ENCODE peak calls at places on chromosomes 12 and 14, in ten cellular contexts. M is colonic mucosa; T is CD8-positive, alpha-beta T cell; H is lower lobe of right lung; R is heart right ventricle; K is IMR-90; Z is pancreas; Q is kidney; F is MM.1S; I is Peyer's patch. C is an unnamed sample. For H3K4me1, the result is how much of the 10 kb centered on the place peaks cover.

GRCh38 chr12:22100952-22101748 is 55.1 kb downstream of the CMAS start:
- DNase-seq in M (peak), T (peak), H (no peak), R (peak), K (peak), Z (peak), Q (no peak), F (peak), I (no peak), C (peak)

GRCh38 chr12:28050606-28051005 is 78.1 kb upstream of the PTHLH start:
- DNase-seq in M (no peak), T (no peak), H (no peak), R (no peak), K (no peak), Z (no peak), Q (no peak), F (no peak), I (no peak), C (peak)

GRCh38 chr12:103884316-103884715 is 43.3 kb upstream of the NT5DC3 start:
- DNase-seq in M (no peak), T (peak), H (no peak), R (no peak), K (peak), Z (no peak), Q (no peak), F (peak), I (no peak), C (no peak)

GRCh38 chr14:61461808-61462275 is 140.5 kb downstream of the PRKCH start:
- DNase-seq in M (peak), T (no peak), H (no peak), R (peak), K (peak), Z (peak), Q (no peak), F (peak), I (no peak), C (no peak)

GRCh38 chr12:120936197-120936596 is 32.0 kb upstream of the SPPL3 start:
- DNase-seq in M (no peak), T (no peak), H (no peak), R (peak), K (no peak), Z (no peak), Q (no peak), F (no peak), I (no peak), C (no peak)

GRCh38 chr12:98780261-98780660 is 135.2 kb downstream of the APAF1 start:
- DNase-seq in M (no peak), T (no peak), H (no peak), R (no peak), K (no peak), Z (no peak), Q (no peak), F (no peak), I (no peak), C (no peak)

GRCh38 chr12:14367097-14367661 is 1.7 kb downstream of the ATF7IP start:
- DNase-seq in M (no peak), T (no peak), H (no peak), R (no peak), K (peak), Z (no peak), Q (no peak), F (peak), I (no peak), C (no peak)

GRCh38 chr14:59632381-59632780 is 55.8 kb upstream of the CCDC175 start:
- DNase-seq in M (peak), T (no peak), H (no peak), R (no peak), K (peak), Z (peak), Q (no peak), F (no peak), I (no peak), C (peak)

GRCh38 chr14:23093993-23094665 is 807 bp downstream of the ACIN1 start:
- DNase-seq in M (no peak), T (peak), H (no peak), R (no peak), K (no peak), Z (peak), Q (no peak), F (no peak), I (no peak), C (peak)
- TF ChIP-seq CTCF in M (no peak), T (no peak), H (no peak), R (peak), K (peak), Z (no peak), Q (no peak), F (peak), I (no peak), C (peak)

GRCh38 chr12:122082621-122083356 is 4.2 kb downstream of the MLXIP start:
- DNase-seq in M (no peak), T (no peak), H (no peak), R (no peak), K (no peak), Z (no peak), Q (no peak), F (peak), I (peak), C (no peak)
- H3K4me1 ChIP-seq in M (under half), T (half or more), H (half or more), R (half or more), K (under half), Z (under half), Q (under half), F (under half), I (under half), C (under half)

GRCh38 chr14:36162267-36162666 is 14.3 kb downstream of the PTCSC3 start:
- DNase-seq in M (peak), T (no peak), H (no peak), R (no peak), K (no peak), Z (no peak), Q (no peak), F (no peak), I (no peak), C (no peak)
- H3K27ac ChIP-seq in M (no peak), T (no peak), H (no peak), R (no peak), K (no peak), Z (no peak), Q (no peak), F (no peak), I (no peak), C (no peak)

GRCh38 chr12:40164034-40164433 is 58.2 kb upstream of the SLC2A13 start:
- DNase-seq in M (no peak), T (no peak), H (no peak), R (no peak), K (no peak), Z (no peak), Q (no peak), F (no peak), I (no peak), C (no peak)
- TF ChIP-seq CTCF in M (no peak), T (no peak), H (no peak), R (no peak), K (no peak), Z (no peak), Q (no peak), F (no peak), I (no peak), C (no peak)

GRCh38 chr12:93824514-93825500 is 147.6 kb downstream of the CRADD start:
- DNase-seq in M (no peak), T (no peak), H (no peak), R (no peak), K (peak), Z (no peak), Q (no peak), F (no peak), I (no peak), C (no peak)
- H3K4me1 ChIP-seq in M (under half), T (under half), H (under half), R (under half), K (under half), Z (under half), Q (under half), F (under half), I (under half), C (under half)

GRCh38 chr14:45253070-45253753 is at the start of gene MIS18BP1:
- DNase-seq in M (peak), T (peak), H (peak), R (peak), K (peak), Z (peak), Q (peak), F (peak), I (peak), C (peak)
- H3K27ac ChIP-seq in M (peak), T (peak), H (peak), R (peak), K (peak), Z (peak), Q (peak), F (peak), I (peak), C (peak)

DNA sequence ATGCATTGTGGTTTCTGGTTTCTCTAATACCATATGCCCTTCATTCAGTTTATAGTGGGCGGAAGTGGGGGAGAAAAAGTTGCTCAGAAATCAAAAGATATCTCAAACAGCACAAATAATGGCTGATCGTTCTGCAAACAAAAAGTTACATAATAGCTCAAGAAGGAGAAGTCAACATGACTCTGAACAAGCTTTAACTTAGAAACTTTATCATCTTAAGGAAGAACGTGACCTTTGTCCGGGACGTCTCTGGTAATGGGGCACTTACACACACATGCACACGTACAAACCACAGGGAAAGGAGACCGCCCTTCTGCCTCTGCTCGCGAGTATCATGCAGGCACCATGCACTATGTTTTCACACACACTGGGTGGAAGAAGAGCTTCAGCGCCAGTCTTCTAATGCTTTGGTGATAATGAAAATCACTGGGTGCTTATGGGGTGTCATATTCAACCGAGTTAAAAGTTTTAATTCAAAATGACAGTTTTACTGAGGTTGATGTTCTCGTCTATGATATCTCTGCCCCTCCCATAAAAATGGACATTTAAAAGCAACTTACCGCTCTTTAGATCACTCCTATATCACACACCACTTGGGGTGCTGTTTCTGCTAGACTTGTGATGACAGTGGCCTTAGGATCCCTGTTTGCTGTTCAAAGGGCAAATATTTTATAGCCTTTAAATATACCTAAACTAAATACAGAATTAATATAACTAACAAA is 4.7 kb downstream of the FOS start:
- DNase-seq in M (peak), T (no peak), H (peak), R (no peak), K (peak), Z (peak), Q (no peak), F (no peak), I (peak), C (peak)
- TF ChIP-seq CTCF in M (peak), T (peak), H (peak), R (peak), K (peak), Z (no peak), Q (no peak), F (no peak), I (peak), C (peak)

GRCh38 chr12:116116650-116117424 is 160.7 kb downstream of the MED13L start:
- DNase-seq in M (no peak), T (no peak), H (no peak), R (no peak), K (no peak), Z (no peak), Q (no peak), F (no peak), I (no peak), C (no peak)
- H3K4me1 ChIP-seq in M (under half), T (under half), H (under half), R (under half), K (under half), Z (under half), Q (under half), F (under half), I (under half), C (under half)

GRCh38 chr14:93041002-93041401 is 74.7 kb downstream of the ITPK1 start:
- DNase-seq in M (no peak), T (no peak), H (no peak), R (no peak), K (no peak), Z (no peak), Q (no peak), F (no peak), I (no peak), C (no peak)

GRCh38 chr14:93040443-93040842 is 75.3 kb downstream of the ITPK1 start:
- DNase-seq in M (no peak), T (no peak), H (no peak), R (no peak), K (no peak), Z (no peak), Q (no peak), F (no peak), I (no peak), C (no peak)

GRCh38 chr14:93037354-93037753 is 78.4 kb downstream of the ITPK1 start:
- DNase-seq in M (no peak), T (no peak), H (no peak), R (no peak), K (no peak), Z (no peak), Q (no peak), F (no peak), I (no peak), C (no peak)

GRCh38 chr14:93041830-93042229 is 73.9 kb downstream of the ITPK1 start:
- DNase-seq in M (no peak), T (no peak), H (no peak), R (no peak), K (no peak), Z (no peak), Q (no peak), F (no peak), I (no peak), C (no peak)

DNA sequence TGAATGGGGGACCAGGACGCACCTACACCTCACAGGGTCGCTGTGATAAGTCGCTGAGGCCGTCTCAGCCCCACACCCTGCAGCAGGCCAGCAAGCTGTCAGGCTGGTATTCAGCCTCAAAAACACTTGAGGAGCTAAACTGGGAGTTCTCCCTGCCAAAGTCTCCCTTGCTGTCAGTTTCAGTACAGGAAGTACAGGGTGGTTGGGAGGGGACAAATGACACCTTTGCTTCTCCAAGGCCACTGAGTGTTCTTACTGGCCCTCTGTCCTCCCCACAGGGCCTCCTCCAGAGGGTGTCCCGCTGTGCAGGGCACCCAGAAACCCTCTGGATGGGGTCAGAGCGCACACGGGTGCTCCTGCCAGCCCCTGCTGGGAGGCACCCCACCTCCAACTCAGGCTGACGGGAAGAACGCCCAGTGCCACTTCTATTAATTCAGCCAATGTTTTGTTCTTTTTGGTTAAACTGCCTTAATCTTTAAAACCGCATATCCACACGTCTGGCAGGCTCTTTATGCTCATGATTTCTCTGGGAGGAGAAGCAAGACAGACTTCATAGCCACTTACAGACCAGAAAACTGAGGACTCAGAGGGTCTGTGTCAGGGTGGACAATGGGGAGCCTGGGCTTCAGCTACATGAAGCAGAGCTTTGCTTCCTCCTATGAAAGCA is 75.9 kb downstream of the ITPK1 start:
- DNase-seq in M (no peak), T (no peak), H (no peak), R (no peak), K (no peak), Z (no peak), Q (no peak), F (no peak), I (no peak), C (no peak)
- H3K27ac ChIP-seq in M (peak), T (no peak), H (peak), R (peak), K (no peak), Z (no peak), Q (peak), F (no peak), I (peak), C (no peak)

DNA sequence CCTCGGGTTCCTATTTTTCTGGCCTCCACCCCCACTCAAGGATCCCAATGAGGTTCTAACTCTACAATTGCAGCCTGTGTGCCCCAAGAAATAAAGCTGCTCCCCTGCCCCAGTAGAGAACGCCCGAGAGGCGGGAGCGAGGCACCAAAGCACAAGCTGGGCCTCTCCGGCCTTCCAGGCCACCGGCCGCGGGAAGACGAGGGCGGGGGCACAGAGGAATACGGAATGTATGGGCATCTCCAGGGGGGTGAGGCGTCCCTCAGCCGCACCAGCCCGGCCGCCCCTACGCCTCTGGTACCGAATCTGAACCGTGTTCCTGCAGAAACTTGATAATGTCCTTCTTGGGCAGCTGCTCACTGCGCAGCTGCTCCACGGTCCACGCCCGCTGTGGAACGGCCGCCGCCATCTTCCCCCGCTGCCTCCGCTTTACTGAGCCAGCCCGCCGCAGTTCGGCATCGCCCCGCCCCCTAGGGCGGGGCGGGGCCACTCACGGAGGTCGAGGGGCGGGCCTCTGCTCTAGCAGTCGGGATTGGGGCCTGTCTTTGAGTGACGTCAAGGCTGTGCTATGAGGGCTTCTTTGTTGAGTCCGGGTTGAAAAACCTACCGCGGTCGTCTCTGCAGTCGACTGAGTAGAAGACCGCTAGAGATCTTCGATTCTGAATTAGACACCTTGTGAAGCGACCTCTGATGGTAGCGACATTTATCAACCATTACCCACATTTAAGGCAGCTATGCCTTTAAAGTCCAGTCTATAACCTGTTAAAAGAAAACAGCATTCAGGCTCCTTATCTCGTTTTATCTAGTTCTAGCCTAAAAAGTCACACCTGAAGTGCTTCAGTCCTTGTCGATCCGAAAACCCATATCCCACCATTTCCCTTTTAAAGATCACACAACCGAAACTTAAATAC is at the start of gene FKBP3:
- DNase-seq in M (peak), T (peak), H (peak), R (peak), K (peak), Z (peak), Q (peak), F (peak), I (peak), C (peak)
- TF ChIP-seq CTCF in M (no peak), T (no peak), H (peak), R (peak), K (peak), Z (no peak), Q (peak), F (peak), I (peak), C (peak)